ENCODE peak calls at places on chromosome 9, in seven cellular contexts. V is thyroid gland; W is EH; S is ELR; L is right atrium auricular region; X is CD4-positive, alpha-beta memory T cell; Z is natural killer cell. B is an unnamed sample.

GRCh38 chr9:118362123-118362522 is 657.9 kb downstream of the TLR4 start:
- DNase-seq in V (no peak), W (no peak), S (no peak), L (no peak), X (no peak), Z (no peak), B (no peak)

GRCh38 chr9:1217076-1217475 is 166.9 kb downstream of the DMRT2 start:
- DNase-seq in V (no peak), W (peak; percentile 68), S (peak; percentile 40), L (no peak), X (no peak), Z (no peak), B (no peak)

GRCh38 chr9:117278656-117279055 is 136.2 kb downstream of the ASTN2 start:
- DNase-seq in V (no peak), W (no peak), S (no peak), L (no peak), X (no peak), Z (no peak), B (no peak)

GRCh38 chr9:3181049-3181953 is 337.4 kb upstream of the PUM3 start:
- DNase-seq in V (peak; percentile 50), W (peak; percentile 29), S (peak; percentile 8), L (no peak), X (peak; percentile 3), Z (no peak), B (no peak)

GRCh38 chr9:92664394-92665152 is 5.4 kb downstream of the IPPK start:
- DNase-seq in V (no peak), W (no peak), S (no peak), L (no peak), X (peak; percentile 27), Z (no peak), B (no peak)

GRCh38 chr9:74499111-74499601 is 2.0 kb downstream of the RORB start:
- DNase-seq in V (no peak), W (no peak), S (no peak), L (no peak), X (no peak), Z (no peak), B (no peak)

GRCh38 chr9:79256691-79257213 is 315.0 kb upstream of the TLE4 start:
- DNase-seq in V (peak; percentile 7), W (peak; percentile 87), S (peak; percentile 54), L (no peak), X (no peak), Z (no peak), B (no peak)

GRCh38 chr9:91423785-91424402 is at the start of gene NFIL3:
- DNase-seq in V (peak; percentile 84), W (peak; percentile 85), S (peak; percentile 84), L (peak; percentile 85), X (peak; percentile 62), Z (peak; percentile 72), B (peak; percentile 83)

GRCh38 chr9:18059043-18059442 is 414.9 kb upstream of the ADAMTSL1 start:
- DNase-seq in V (no peak), W (no peak), S (no peak), L (no peak), X (no peak), Z (no peak), B (no peak)

GRCh38 chr9:96169488-96169887 is 132.5 kb downstream of the HSD17B3 start:
- DNase-seq in V (peak; percentile 71), W (peak; percentile 23), S (peak; percentile 50), L (no peak), X (no peak), Z (no peak), B (no peak)

GRCh38 chr9:91151014-91151740 is 210.5 kb downstream of the AUH start:
- DNase-seq in V (no peak), W (peak; percentile 96), S (peak; percentile 96), L (no peak), X (peak; percentile 75), Z (no peak), B (no peak)

GRCh38 chr9:37364751-37365360 is 57.6 kb upstream of the GRHPR start:
- DNase-seq in V (no peak), W (peak; percentile 4), S (peak; percentile 8), L (no peak), X (no peak), Z (no peak), B (no peak)

GRCh38 chr9:9670454-9670853 is 942.3 kb downstream of the PTPRD start:
- DNase-seq in V (no peak), W (no peak), S (no peak), L (no peak), X (no peak), Z (no peak), B (no peak)

GRCh38 chr9:130446111-130446861 is 1.5 kb downstream of the ASS1 start:
- DNase-seq in V (peak; percentile 99), W (peak; percentile 95), S (peak; percentile 62), L (peak; percentile 85), X (no peak), Z (no peak), B (peak; percentile 81)

GRCh38 chr9:84875193-84875592 is 205.7 kb downstream of the NTRK2 start:
- DNase-seq in V (no peak), W (no peak), S (no peak), L (no peak), X (no peak), Z (no peak), B (no peak)

GRCh38 chr9:101463397-101463796 is 27.8 kb upstream of the ALDOB start:
- DNase-seq in V (no peak), W (peak; percentile 80), S (peak; percentile 64), L (no peak), X (no peak), Z (no peak), B (no peak)

GRCh38 chr9:19381656-19382055 is 1.6 kb upstream of the RPS6 start:
- DNase-seq in V (no peak), W (no peak), S (peak; percentile 47), L (no peak), X (no peak), Z (no peak), B (no peak)

GRCh38 chr9:135588886-135589595 is 27.5 kb downstream of the PAEP start:
- DNase-seq in V (no peak), W (no peak), S (no peak), L (peak; percentile 34), X (no peak), Z (no peak), B (no peak)

GRCh38 chr9:69317894-69318293 is 7.1 kb upstream of the ENTREP1 start:
- DNase-seq in V (no peak), W (no peak), S (no peak), L (no peak), X (no peak), Z (no peak), B (no peak)

GRCh38 chr9:79885093-79885857 is 313.5 kb downstream of the TLE4 start:
- DNase-seq in V (no peak), W (no peak), S (no peak), L (no peak), X (no peak), Z (no peak), B (no peak)

GRCh38 chr9:128317629-128318028 is 4.6 kb downstream of the TRUB2 start:
- DNase-seq in V (no peak), W (no peak), S (no peak), L (no peak), X (no peak), Z (no peak), B (no peak)

GRCh38 chr9:91001146-91001611 is 199.6 kb downstream of the SYK start:
- DNase-seq in V (peak; percentile 73), W (peak; percentile 62), S (peak; percentile 84), L (no peak), X (no peak), Z (no peak), B (peak; percentile 87)

GRCh38 chr9:14372437-14373318 is 58.7 kb upstream of the NFIB start:
- DNase-seq in V (peak; percentile 72), W (peak; percentile 87), S (peak; percentile 88), L (no peak), X (no peak), Z (no peak), B (no peak)

GRCh38 chr9:134707031-134707680 is 65.6 kb downstream of the COL5A1 start:
- DNase-seq in V (peak; percentile 78), W (peak; percentile 97), S (peak; percentile 61), L (peak; percentile 84), X (no peak), Z (no peak), B (no peak)

GRCh38 chr9:83327323-83327722 is 210.9 kb downstream of the FRMD3 start:
- DNase-seq in V (peak; percentile 24), W (peak; percentile 87), S (peak; percentile 44), L (no peak), X (no peak), Z (no peak), B (no peak)

GRCh38 chr9:94806307-94806893 is 79.9 kb downstream of the AOPEP start:
- DNase-seq in V (no peak), W (no peak), S (no peak), L (no peak), X (no peak), Z (no peak), B (no peak)

GRCh38 chr9:7370378-7370777 is 429.2 kb downstream of the DMAC1 start:
- DNase-seq in V (no peak), W (no peak), S (no peak), L (no peak), X (no peak), Z (no peak), B (no peak)

GRCh38 chr9:125189011-125189360 is 617 bp downstream of the PPP6C start:
- DNase-seq in V (peak; percentile 29), W (peak; percentile 23), S (peak; percentile 38), L (no peak), X (peak; percentile 38), Z (no peak), B (no peak)

GRCh38 chr9:129383415-129384088 is 205.5 kb upstream of the IER5L start:
- DNase-seq in V (peak; percentile 83), W (peak; percentile 70), S (peak; percentile 66), L (peak; percentile 89), X (peak; percentile 77), Z (peak; percentile 61), B (peak; percentile 80)

GRCh38 chr9:18710089-18710488 is 236.1 kb downstream of the ADAMTSL1 start:
- DNase-seq in V (no peak), W (peak; percentile 55), S (peak; percentile 7), L (no peak), X (no peak), Z (no peak), B (no peak)

GRCh38 chr9:21611896-21612295 is 129.8 kb upstream of the IFNE start:
- DNase-seq in V (no peak), W (no peak), S (no peak), L (no peak), X (peak; percentile 26), Z (no peak), B (no peak)

GRCh38 chr9:133742849-133743444 is 4.8 kb upstream of the SARDH start:
- DNase-seq in V (peak; percentile 72), W (peak; percentile 68), S (peak; percentile 79), L (peak; percentile 87), X (peak; percentile 67), Z (peak; percentile 73), B (peak; percentile 55)

GRCh38 chr9:116632990-116633441 is 54.1 kb upstream of the TRIM32 start:
- DNase-seq in V (no peak), W (peak; percentile 82), S (peak; percentile 75), L (no peak), X (no peak), Z (no peak), B (no peak)

GRCh38 chr9:100437860-100438805 is 11.2 kb downstream of the MSANTD3 start:
- DNase-seq in V (peak; percentile 56), W (peak; percentile 75), S (peak; percentile 89), L (peak; percentile 85), X (peak; percentile 61), Z (peak; percentile 33), B (peak; percentile 39)

GRCh38 chr9:121499177-121499426 is 542 bp downstream of the GGTA1 start:
- DNase-seq in V (no peak), W (no peak), S (no peak), L (no peak), X (no peak), Z (no peak), B (no peak)

GRCh38 chr9:129996161-129996849 is 46.7 kb downstream of the FNBP1 start:
- DNase-seq in V (no peak), W (peak; percentile 30), S (no peak), L (no peak), X (no peak), Z (no peak), B (peak; percentile 14)

GRCh38 chr9:109452761-109453160 is 45.3 kb downstream of the PTPN3 start:
- DNase-seq in V (no peak), W (peak; percentile 77), S (peak; percentile 55), L (no peak), X (no peak), Z (no peak), B (no peak)

GRCh38 chr9:87270241-87271234 is 227.1 kb upstream of the DAPK1 start:
- DNase-seq in V (peak; percentile 55), W (peak; percentile 94), S (peak; percentile 56), L (peak; percentile 63), X (no peak), Z (no peak), B (no peak)